ENCODE peak calls at places on chromosomes 2 and 18, in five cellular contexts. O is sigmoid colon, A is K562, I is spleen, Z is transverse colon. H is an unnamed sample. For H3K36me3, the result is how much of the 10 kb centered on the place peaks cover.

GRCh38 chr2:763766-764525 is 86.7 kb upstream of the TMEM18 start:
- DNase-seq in Z (no peak), O (no peak), I (no peak), A (no peak), H (no peak)

GRCh38 chr2:113105047-113105446 is 22.4 kb upstream of the IL1RN start:
- DNase-seq in A (no peak), O (no peak), I (no peak), Z (no peak), H (no peak)

GRCh38 chr2:102229141-102229764 is 42.4 kb downstream of the IL1RL2 start:
- DNase-seq in O (no peak), I (no peak), A (no peak), Z (no peak), H (no peak)

GRCh38 chr2:214809751-214810564 is 475 bp upstream of the BARD1 start:
- DNase-seq in A (peak), O (peak), Z (peak), I (peak), H (peak)

GRCh38 chr2:61604433-61604832 is 66.3 kb upstream of the XPO1 start:
- DNase-seq in O (no peak), I (no peak), Z (no peak), A (no peak), H (no peak)

GRCh38 chr18:75115514-75115913 is 93.4 kb downstream of the PTGR3 start:
- DNase-seq in A (no peak), O (no peak), I (no peak), Z (no peak), H (no peak)

GRCh38 chr2:144983107-144983506 is 463.2 kb upstream of the ZEB2 start:
- DNase-seq in A (no peak), Z (no peak), O (no peak), I (no peak), H (peak)

GRCh38 chr18:24876266-24876665 is 415.8 kb downstream of the HRH4 start:
- DNase-seq in Z (no peak), O (no peak), I (no peak), A (no peak), H (no peak)

GRCh38 chr2:1816414-1816911 is 72.1 kb upstream of the PXDN start:
- DNase-seq in O (peak), I (no peak), Z (peak), A (no peak), H (no peak)

GRCh38 chr2:207867075-207867474 is 97.4 kb upstream of the FZD5 start:
- DNase-seq in I (no peak), Z (no peak), A (no peak), O (no peak), H (no peak)

GRCh38 chr2:207870814-207871213 is 101.1 kb upstream of the FZD5 start:
- DNase-seq in I (no peak), Z (no peak), A (no peak), O (no peak), H (no peak)

GRCh38 chr2:207869784-207870778 is 100.4 kb upstream of the FZD5 start:
- DNase-seq in O (no peak), I (no peak), A (no peak), Z (no peak), H (no peak)

GRCh38 chr2:207867905-207868304 is 98.2 kb upstream of the FZD5 start:
- DNase-seq in A (no peak), I (no peak), Z (no peak), O (no peak), H (no peak)

GRCh38 chr2:207868855-207869596 is 99.3 kb upstream of the FZD5 start:
- DNase-seq in I (no peak), O (no peak), A (no peak), Z (no peak), H (no peak)
- TF ChIP-seq POLR2AphosphoS5 in I (no peak), O (no peak), A (no peak), Z (no peak), H (no peak)

GRCh38 chr2:189092936-189093335 is 86.6 kb downstream of the COL5A2 start:
- DNase-seq in Z (peak), O (peak), A (no peak), I (no peak), H (no peak)
- H3K27ac ChIP-seq in Z (peak), O (peak), A (no peak), I (no peak), H (no peak)

DNA sequence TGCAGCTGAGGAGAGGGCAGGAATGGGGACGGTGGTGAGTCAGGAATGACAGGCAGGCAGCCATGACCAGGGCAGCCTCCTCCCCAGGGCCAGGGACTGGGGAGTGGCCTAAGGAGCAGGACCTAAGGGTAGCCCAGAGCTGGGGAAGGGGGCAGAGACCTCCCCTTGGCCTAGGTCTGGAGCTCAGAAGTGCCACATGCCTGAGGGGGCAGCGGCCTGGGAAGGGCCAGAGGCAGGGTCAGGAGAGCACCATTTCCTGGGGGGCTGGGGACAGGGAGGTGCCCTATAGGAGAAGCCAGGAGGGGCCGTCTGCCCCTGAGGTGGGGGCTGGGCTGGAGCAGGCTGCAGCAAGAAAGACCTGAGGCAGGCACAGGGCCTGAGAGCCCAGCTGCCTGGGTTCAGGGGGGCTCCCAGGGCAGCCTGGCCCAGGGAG is 20.9 kb downstream of the CFLAR start:
- DNase-seq in I (peak), O (no peak), Z (no peak), A (no peak), H (no peak)
- H3K36me3 ChIP-seq in I (half or more), O (half or more), Z (under half), A (half or more), H (under half)

GRCh38 chr2:42133771-42134195 is 35.4 kb upstream of the EML4 start:
- DNase-seq in Z (no peak), I (no peak), O (no peak), A (no peak), H (no peak)

GRCh38 chr2:42132066-42132965 is 36.8 kb upstream of the EML4 start:
- DNase-seq in O (no peak), A (no peak), Z (no peak), I (no peak), H (no peak)

GRCh38 chr2:42129947-42130346 is 39.2 kb upstream of the EML4 start:
- DNase-seq in I (no peak), A (no peak), O (no peak), Z (no peak), H (no peak)

GRCh38 chr2:42135381-42136312 is 33.5 kb upstream of the EML4 start:
- DNase-seq in O (no peak), I (no peak), Z (no peak), A (no peak), H (no peak)

GRCh38 chr2:42132966-42133641 is 36.0 kb upstream of the EML4 start:
- DNase-seq in O (peak), I (peak), Z (peak), A (peak), H (no peak)
- TF ChIP-seq POLR2AphosphoS5 in O (peak), I (peak), Z (peak), A (no peak), H (no peak)

DNA sequence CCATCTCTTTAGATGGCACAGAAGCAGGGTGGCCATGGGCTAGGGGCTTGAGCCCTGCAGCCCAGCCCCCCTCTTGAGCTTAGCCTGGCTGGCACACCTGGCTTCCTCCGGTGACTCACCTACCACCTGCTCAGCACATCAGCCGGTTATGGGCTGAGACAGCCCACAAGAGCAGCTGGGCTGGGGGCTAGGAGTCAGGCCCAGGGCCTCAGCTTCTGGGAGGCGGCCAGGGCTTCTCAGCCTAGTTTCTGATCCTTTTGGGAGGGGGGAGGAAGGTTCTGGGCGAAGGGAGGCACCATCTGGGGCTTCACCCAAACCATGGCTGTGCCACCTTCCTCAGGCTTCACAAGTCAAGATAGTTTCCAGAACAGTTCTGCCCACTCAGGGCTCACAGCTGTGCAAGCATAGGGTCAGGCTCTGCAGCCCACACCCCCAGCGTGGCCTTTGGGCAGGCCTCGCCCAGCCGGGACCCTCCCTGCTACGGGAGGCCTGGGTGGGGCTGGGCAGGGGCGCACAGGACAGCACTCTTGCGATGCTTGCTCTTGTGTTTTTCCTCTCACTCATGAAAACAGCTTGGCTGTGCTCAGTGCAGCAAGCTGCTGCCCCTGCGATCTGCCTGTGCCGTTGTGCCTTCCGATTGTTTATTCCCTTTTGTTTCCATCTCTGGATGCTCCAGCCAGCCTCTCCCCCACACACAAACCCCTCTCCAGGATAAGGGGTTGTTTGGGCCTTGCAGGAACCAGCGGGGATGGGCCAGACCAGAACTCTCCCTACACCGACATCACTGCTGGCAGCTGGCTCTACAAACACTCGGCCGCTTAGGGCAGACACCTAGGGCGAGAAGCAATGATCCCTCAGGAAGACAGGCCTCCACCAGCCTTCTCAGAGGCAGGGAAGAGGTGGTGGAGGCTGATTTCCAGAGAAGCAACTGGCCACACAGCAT is 26.1 kb upstream of the SEMA4C start:
- DNase-seq in I (no peak), O (no peak), Z (no peak), A (peak), H (no peak)
- H3K27ac ChIP-seq in I (peak), O (peak), Z (peak), A (peak), H (no peak)

GRCh38 chr2:208315081-208315788 is 49.2 kb downstream of the PIKFYVE start:
- DNase-seq in A (no peak), I (no peak), O (no peak), Z (no peak), H (no peak)
- H3K36me3 ChIP-seq in A (half or more), I (half or more), O (under half), Z (under half), H (under half)

GRCh38 chr2:172246649-172247048 is 143.9 kb upstream of the DLX2 start:
- DNase-seq in O (no peak), Z (no peak), A (no peak), I (no peak), H (no peak)
- TF ChIP-seq POLR2AphosphoS5 in O (no peak), Z (no peak), A (no peak), I (no peak), H (no peak)

DNA sequence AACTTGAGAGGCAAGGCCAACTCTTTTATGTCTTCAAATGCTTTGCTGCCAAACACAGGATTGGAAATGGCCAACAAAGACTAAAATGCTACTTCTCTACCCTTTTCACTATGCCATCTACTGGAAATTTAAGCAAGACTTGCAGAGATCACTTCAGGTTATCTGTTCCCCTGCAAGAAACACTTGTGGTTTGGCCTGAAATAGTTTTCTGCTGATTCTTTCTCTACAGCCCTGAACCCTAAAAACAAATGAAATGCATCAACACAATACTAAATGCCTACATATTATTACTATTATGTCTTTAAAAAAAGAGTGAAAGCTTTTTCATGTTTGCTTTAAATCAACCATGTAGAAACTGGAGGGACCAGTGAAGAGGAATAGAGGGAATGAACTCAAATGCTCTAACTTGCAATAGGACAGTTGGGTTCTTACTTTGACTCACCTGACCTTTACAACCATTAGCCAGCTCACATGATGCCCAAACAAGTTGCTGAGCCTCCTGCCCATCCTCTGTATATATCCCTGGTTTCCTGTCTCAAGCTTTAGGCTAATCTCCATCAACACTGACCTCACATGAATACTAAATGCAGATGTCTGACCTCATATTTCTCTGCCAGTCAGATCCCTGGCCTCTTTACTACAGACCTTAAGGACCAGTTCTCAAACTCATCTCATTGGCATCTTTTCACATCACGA is 17.5 kb upstream of the ADAM17 start:
- DNase-seq in A (no peak), O (no peak), Z (no peak), I (no peak), H (no peak)
- H3K27ac ChIP-seq in A (no peak), O (peak), Z (no peak), I (peak), H (peak)

GRCh38 chr2:31244101-31244500 is 10.1 kb downstream of the EHD3 start:
- DNase-seq in A (no peak), O (no peak), Z (no peak), I (no peak), H (no peak)

GRCh38 chr2:31247671-31248070 is 13.7 kb downstream of the EHD3 start:
- DNase-seq in O (no peak), A (no peak), I (no peak), Z (no peak), H (no peak)

GRCh38 chr2:31249009-31249690 is 15.2 kb downstream of the EHD3 start:
- DNase-seq in Z (no peak), I (no peak), A (no peak), O (no peak), H (no peak)

GRCh38 chr2:31248139-31248538 is 14.2 kb downstream of the EHD3 start:
- DNase-seq in Z (no peak), O (no peak), I (no peak), A (no peak), H (no peak)

DNA sequence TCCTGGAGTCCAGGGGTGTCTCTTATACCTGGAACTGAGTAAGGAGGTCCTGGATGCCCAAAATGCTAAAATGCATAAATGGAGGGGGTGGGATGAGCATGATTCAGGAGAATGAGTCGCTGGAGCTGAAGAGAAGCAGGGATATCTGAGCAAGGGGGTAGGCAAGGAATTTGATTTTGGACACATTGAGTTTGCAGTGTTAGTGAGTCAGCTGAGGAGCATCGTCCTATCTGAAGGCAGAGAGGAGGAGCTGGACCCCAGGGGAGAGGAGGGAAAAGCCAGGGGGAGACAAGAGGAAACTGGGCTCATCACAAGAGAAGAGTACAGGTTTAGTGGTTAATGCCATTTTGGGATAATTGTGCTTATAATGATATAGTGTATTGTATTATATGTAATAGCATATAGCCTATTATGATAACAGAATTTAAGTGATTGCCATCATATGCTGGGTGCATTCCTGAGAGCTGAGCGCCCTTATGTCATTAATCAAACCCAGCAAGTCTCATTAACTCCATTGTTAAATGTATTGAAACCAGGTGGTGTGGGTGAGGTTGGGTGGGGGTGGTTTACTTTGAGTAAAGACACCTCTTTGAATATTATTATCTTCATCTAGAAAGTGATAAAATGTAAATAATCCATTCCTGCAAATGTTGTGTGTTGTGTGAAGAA is 12.4 kb downstream of the EHD3 start:
- DNase-seq in A (no peak), O (no peak), I (no peak), Z (no peak), H (no peak)
- H3K36me3 ChIP-seq in A (under half), O (under half), I (half or more), Z (under half), H (under half)

H was measured in SK-N-MC.